ENCODE peak calls at places on chromosome 10, in seven cellular contexts. U, J, K, X, E, R and Q are unnamed samples.
A peak's percentile ranks its signal among the peaks of the same experiment; 100 is the strongest.

GRCh38 chr10:132470306-132471124 is 67.1 kb upstream of the INPP5A start:
- DNase-seq in U (no peak), J (no peak), K (no peak), X (no peak), E (no peak), R (no peak), Q (no peak)

GRCh38 chr10:2981361-2981801 is 86.0 kb upstream of the PFKP start:
- DNase-seq in U (no peak), J (no peak), K (no peak), X (no peak), E (no peak), R (no peak), Q (no peak)

GRCh38 chr10:119811122-119811521 is 61.5 kb downstream of the MCMBP start:
- DNase-seq in U (no peak), J (no peak), K (no peak), X (no peak), E (no peak), R (no peak), Q (no peak)

GRCh38 chr10:84818956-84819355 is 490.6 kb downstream of the CCSER2 start:
- DNase-seq in U (no peak), J (no peak), K (no peak), X (no peak), E (peak; percentile 69), R (peak; percentile 60), Q (no peak)

GRCh38 chr10:25175527-25176420 is 973 bp downstream of the GPR158 start:
- DNase-seq in U (peak; percentile 17), J (no peak), K (no peak), X (no peak), E (peak; percentile 84), R (no peak), Q (no peak)

GRCh38 chr10:52775132-52775647 is 2.6 kb upstream of the MBL2 start:
- DNase-seq in U (no peak), J (no peak), K (no peak), X (no peak), E (no peak), R (no peak), Q (no peak)

GRCh38 chr10:62373995-62374861 is at the start of gene ZNF365:
- DNase-seq in U (peak; percentile 74), J (no peak), K (peak; percentile 28), X (peak; percentile 38), E (peak; percentile 83), R (no peak), Q (peak; percentile 27)

GRCh38 chr10:97974108-97974507 is 56.3 kb downstream of the CRTAC1 start:
- DNase-seq in U (no peak), J (no peak), K (no peak), X (no peak), E (peak; percentile 4), R (no peak), Q (no peak)

GRCh38 chr10:16195178-16195769 is 241.5 kb upstream of the PTER start:
- DNase-seq in U (no peak), J (no peak), K (no peak), X (no peak), E (no peak), R (no peak), Q (no peak)

GRCh38 chr10:77308084-77308732 is 329.4 kb downstream of the KCNMA1 start:
- DNase-seq in U (no peak), J (no peak), K (no peak), X (no peak), E (peak; percentile 48), R (no peak), Q (no peak)

GRCh38 chr10:49309691-49310371 is 10.9 kb downstream of the C10orf71 start:
- DNase-seq in U (no peak), J (no peak), K (no peak), X (no peak), E (no peak), R (no peak), Q (no peak)

GRCh38 chr10:102579206-102579790 is 65.0 kb upstream of the TRIM8 start:
- DNase-seq in U (no peak), J (no peak), K (no peak), X (no peak), E (peak; percentile 14), R (no peak), Q (no peak)

GRCh38 chr10:59212399-59212798 is 36.0 kb downstream of the PHYHIPL start:
- DNase-seq in U (no peak), J (no peak), K (no peak), X (no peak), E (peak; percentile 5), R (no peak), Q (no peak)

GRCh38 chr10:32314588-32314987 is 32.4 kb downstream of the EPC1 start:
- DNase-seq in U (no peak), J (no peak), K (no peak), X (no peak), E (no peak), R (no peak), Q (no peak)

GRCh38 chr10:27997865-27998177 is 1.1 kb downstream of the ODAD2 start:
- DNase-seq in U (no peak), J (no peak), K (no peak), X (no peak), E (no peak), R (no peak), Q (no peak)

GRCh38 chr10:4201866-4202825 is 417.1 kb upstream of the KLF6 start:
- DNase-seq in U (no peak), J (no peak), K (no peak), X (no peak), E (no peak), R (no peak), Q (peak; percentile 13)

GRCh38 chr10:26508016-26508415 is 69.9 kb downstream of the APBB1IP start:
- DNase-seq in U (no peak), J (no peak), K (no peak), X (no peak), E (no peak), R (no peak), Q (no peak)

GRCh38 chr10:86325158-86325557 is 41.4 kb downstream of the GRID1 start:
- DNase-seq in U (no peak), J (no peak), K (no peak), X (no peak), E (no peak), R (no peak), Q (no peak)

GRCh38 chr10:99531026-99531695 is 1.6 kb upstream of the NKX2-3 start:
- DNase-seq in U (no peak), J (no peak), K (no peak), X (no peak), E (peak; percentile 24), R (no peak), Q (no peak)

GRCh38 chr10:73848821-73849489 is 25.4 kb downstream of the CAMK2G start:
- DNase-seq in U (peak; percentile 84), J (peak; percentile 95), K (peak; percentile 90), X (peak; percentile 85), E (peak; percentile 88), R (no peak), Q (peak; percentile 66)

GRCh38 chr10:89159761-89160160 is 47.4 kb downstream of the CH25H start:
- DNase-seq in U (no peak), J (no peak), K (no peak), X (no peak), E (no peak), R (no peak), Q (no peak)

GRCh38 chr10:20492447-20492846 is 404.7 kb downstream of the NEBL start:
- DNase-seq in U (no peak), J (no peak), K (no peak), X (no peak), E (peak; percentile 16), R (no peak), Q (no peak)

GRCh38 chr10:103915794-103916193 is 2.2 kb downstream of the STN1 start:
- DNase-seq in U (no peak), J (no peak), K (no peak), X (no peak), E (no peak), R (no peak), Q (no peak)

GRCh38 chr10:101495324-101495925 is 92.6 kb downstream of the POLL start:
- DNase-seq in U (no peak), J (no peak), K (no peak), X (no peak), E (peak; percentile 45), R (no peak), Q (no peak)

GRCh38 chr10:29841724-29842649 is 207.2 kb upstream of the SVIL start:
- DNase-seq in U (no peak), J (no peak), K (no peak), X (no peak), E (peak; percentile 87), R (no peak), Q (peak; percentile 71)

GRCh38 chr10:49426490-49427360 is 30.8 kb upstream of the DRGX start:
- DNase-seq in U (no peak), J (no peak), K (no peak), X (no peak), E (no peak), R (no peak), Q (peak; percentile 75)

GRCh38 chr10:47309403-47310089 is 9.5 kb downstream of the GDF10 start:
- DNase-seq in U (no peak), J (no peak), K (no peak), X (no peak), E (no peak), R (no peak), Q (no peak)

GRCh38 chr10:131652416-131652815 is 248.4 kb upstream of the PPP2R2D start:
- DNase-seq in U (no peak), J (no peak), K (no peak), X (no peak), E (peak; percentile 37), R (no peak), Q (no peak)

GRCh38 chr10:132957131-132957530 is 14.8 kb upstream of the CFAP46 start:
- DNase-seq in U (no peak), J (no peak), K (no peak), X (no peak), E (no peak), R (no peak), Q (no peak)